ENCODE peak calls at places on chromosomes 3 and 15, in five cellular contexts. A is psoas muscle, V is fibroblast of lung, H is colonic mucosa, U is ovary. R is an unnamed sample.
A peak's percentile ranks its signal among the peaks of the same experiment; 100 is the strongest.

GRCh38 chr15:67091966-67092677 is 26.7 kb downstream of the SMAD3 start:
- DNase-seq in A (no peak), V (no peak), H (no peak), U (no peak), R (no peak)

GRCh38 chr15:50066202-50066601 is 52.8 kb downstream of the ATP8B4 start:
- DNase-seq in A (no peak), V (no peak), H (no peak), U (no peak), R (no peak)

GRCh38 chr3:135970500-135971116 is 5.1 kb downstream of the PPP2R3A start:
- DNase-seq in A (no peak), V (no peak), H (no peak), U (no peak), R (peak; percentile 8)

GRCh38 chr15:32683231-32683630 is 34.6 kb upstream of the GREM1 start:
- DNase-seq in A (no peak), V (no peak), H (no peak), U (no peak), R (no peak)

GRCh38 chr3:132593950-132594328 is 3.1 kb upstream of the ACKR4 start:
- DNase-seq in A (no peak), V (peak; percentile 58), H (no peak), U (no peak), R (peak; percentile 69)

GRCh38 chr15:66195621-66196230 is 57.8 kb downstream of the MEGF11 start:
- DNase-seq in A (no peak), V (no peak), H (no peak), U (no peak), R (no peak)

GRCh38 chr3:107959767-107960166 is 131.1 kb downstream of the CD47 start:
- DNase-seq in A (no peak), V (no peak), H (no peak), U (no peak), R (no peak)

GRCh38 chr15:55475842-55476241 is 32.2 kb downstream of the DNAAF4 start:
- DNase-seq in A (no peak), V (no peak), H (no peak), U (no peak), R (no peak)

GRCh38 chr3:133575121-133575520 is 1.6 kb downstream of the CDV3 start:
- DNase-seq in A (no peak), V (no peak), H (no peak), U (no peak), R (no peak)

GRCh38 chr3:58474348-58474911 is 17.5 kb upstream of the KCTD6 start:
- DNase-seq in A (no peak), V (no peak), H (no peak), U (no peak), R (no peak)

GRCh38 chr3:168655591-168655990 is 559.9 kb upstream of the GOLIM4 start:
- DNase-seq in A (no peak), V (no peak), H (no peak), U (no peak), R (no peak)

GRCh38 chr3:197555281-197556261 is at the start of gene BDH1:
- DNase-seq in A (peak; percentile 34), V (no peak), H (peak; percentile 73), U (peak; percentile 63), R (peak; percentile 41)

GRCh38 chr15:50633653-50634052 is 52.9 kb downstream of the TRPM7 start:
- DNase-seq in A (no peak), V (no peak), H (no peak), U (no peak), R (no peak)

DNA sequence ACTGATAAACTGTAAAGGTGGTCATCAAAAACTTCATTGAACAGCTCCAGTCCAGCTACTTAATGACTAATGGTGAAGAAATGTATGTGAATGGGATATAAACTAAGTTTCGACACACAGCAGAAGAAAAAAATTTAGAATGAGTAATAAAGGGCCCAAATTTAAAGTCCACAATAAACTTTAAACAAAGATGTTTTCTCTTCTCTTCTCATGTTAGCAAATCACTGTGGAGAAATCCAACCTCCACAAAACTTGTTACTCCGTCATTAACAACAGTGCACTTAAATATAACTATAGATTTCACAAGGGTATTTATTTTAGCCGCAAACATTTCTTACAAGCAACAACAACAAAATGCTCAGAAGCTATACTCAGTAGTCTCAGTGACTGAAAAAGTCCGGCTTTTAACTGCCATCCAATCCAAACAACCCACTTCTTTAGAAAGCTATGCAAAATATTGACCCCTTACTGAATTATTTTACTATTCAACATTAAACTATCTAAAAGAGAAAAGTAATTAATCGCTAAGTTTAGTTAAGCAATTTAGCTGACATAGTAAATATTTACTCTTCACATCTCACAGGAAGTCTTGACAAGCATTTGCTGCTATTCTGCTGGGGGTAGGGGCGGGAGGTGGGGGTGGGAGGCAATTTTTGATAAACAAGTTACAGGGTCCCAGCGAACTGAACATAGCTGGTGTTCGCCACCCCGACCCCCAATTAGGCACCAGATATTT is 2.5 kb downstream of the IGF2BP2 start:
- DNase-seq in A (no peak), V (peak; percentile 83), H (no peak), U (no peak), R (peak; percentile 65)
- H3K27ac ChIP-seq in A (peak overlapping the region; percentile 14), V (peak overlapping the region; percentile 85), H (peak overlapping the region; percentile 89), U (no peak overlapping the region), R (peak overlapping the region; percentile 95)

DNA sequence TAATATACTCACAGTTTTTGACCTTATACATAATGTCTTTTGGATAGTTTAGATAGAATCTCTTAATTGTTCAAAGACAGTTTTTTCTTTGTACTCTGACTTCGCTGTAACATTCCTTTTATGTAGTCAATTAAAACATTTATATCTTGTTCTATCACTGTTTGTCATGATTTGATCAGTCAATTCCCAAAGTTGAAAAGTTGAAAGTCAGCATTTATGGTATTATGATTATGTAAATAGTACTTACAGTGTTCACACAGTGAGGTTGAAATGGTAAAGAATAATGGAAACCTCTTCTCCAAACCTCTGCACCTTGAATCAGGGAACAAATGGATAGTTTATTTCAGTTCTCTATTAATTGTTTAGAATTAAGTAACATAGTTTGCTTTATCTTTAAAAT is 26.6 kb downstream of the NR1D2 start:
- DNase-seq in A (no peak), V (no peak), H (no peak), U (no peak), R (no peak)
- H3K27ac ChIP-seq in A (no peak overlapping the region), V (no peak overlapping the region), H (no peak overlapping the region), U (no peak overlapping the region), R (no peak overlapping the region)

GRCh38 chr3:119309591-119309990 is 15.4 kb downstream of the ARHGAP31 start:
- DNase-seq in A (no peak), V (no peak), H (no peak), U (no peak), R (no peak)
- H3K27ac ChIP-seq in A (no peak overlapping the region), V (no peak overlapping the region), H (no peak overlapping the region), U (no peak overlapping the region), R (no peak overlapping the region)

GRCh38 chr3:66394261-66395249 is 106.3 kb downstream of the LRIG1 start:
- DNase-seq in A (no peak), V (no peak), H (no peak), U (no peak), R (no peak)
- H3K27ac ChIP-seq in A (no peak overlapping the region), V (peak overlapping the region; percentile 33), H (no peak overlapping the region), U (no peak overlapping the region), R (no peak overlapping the region)

DNA sequence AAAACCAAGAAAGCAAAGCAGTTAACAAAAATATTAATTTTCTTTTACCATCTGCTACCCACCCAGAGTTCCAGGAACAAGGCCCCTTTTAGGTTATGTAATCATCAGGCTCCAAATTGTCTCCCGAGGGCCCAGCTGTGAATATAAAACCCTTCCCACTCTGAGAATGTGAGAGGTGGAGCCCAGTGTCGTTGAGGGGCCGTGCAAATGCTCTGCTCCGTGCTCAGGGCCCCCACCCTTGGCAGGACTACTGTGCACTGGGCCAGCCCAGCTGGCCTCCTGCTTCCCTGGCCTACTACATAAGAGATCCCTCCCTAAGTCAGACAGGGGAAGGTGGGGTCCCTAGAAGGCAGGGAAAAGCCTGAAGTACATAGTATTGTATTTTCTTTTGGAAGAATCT is 4.6 kb upstream of the CLEC3B start:
- DNase-seq in A (peak; percentile 52), V (no peak), H (no peak), U (peak; percentile 62), R (no peak)
- H3K27ac ChIP-seq in A (no peak overlapping the region), V (no peak overlapping the region), H (no peak overlapping the region), U (no peak overlapping the region), R (no peak overlapping the region)

GRCh38 chr3:128307781-128308469 is 154.6 kb downstream of the EEFSEC start:
- DNase-seq in A (no peak), V (no peak), H (peak; percentile 10), U (no peak), R (no peak)
- H3K27ac ChIP-seq in A (no peak overlapping the region), V (no peak overlapping the region), H (no peak overlapping the region), U (no peak overlapping the region), R (no peak overlapping the region)

R was measured in RWPE1.